ENCODE peak calls at places on chromosomes 2 and 18, in nine cellular contexts. Y is neural progenitor cell, D is PC-9, Z is uterus, T is iPS DF 6.9, M is colonic mucosa, K is upper lobe of right lung, J is ascending aorta, W is heart left ventricle. X is an unnamed sample.
A peak's percentile ranks its signal among the peaks of the same experiment; 100 is the strongest.

GRCh38 chr2:7071137-7071536 is 153.9 kb downstream of the RNF144A start:
- DNase-seq in Y (no peak), D (no peak), Z (no peak), T (no peak), M (no peak), K (no peak), J (no peak), W (no peak), X (no peak)

GRCh38 chr2:215693269-215693998 is 257.6 kb upstream of the FN1 start:
- DNase-seq in Y (no peak), D (no peak), Z (peak; percentile 38), T (no peak), M (no peak), K (no peak), J (no peak), W (no peak), X (peak; percentile 83)

GRCh38 chr2:80186262-80186661 is 118.3 kb downstream of the LRRTM1 start:
- DNase-seq in Y (no peak), D (no peak), Z (no peak), T (no peak), M (no peak), K (no peak), J (no peak), W (no peak), X (no peak)

GRCh38 chr2:57877811-57878572 is 168.6 kb upstream of the VRK2 start:
- DNase-seq in Y (no peak), D (no peak), Z (no peak), T (no peak), M (no peak), K (no peak), J (no peak), W (no peak), X (no peak)

GRCh38 chr2:170973225-170973491 is 44.1 kb downstream of the GORASP2 start:
- DNase-seq in Y (no peak), D (no peak), Z (no peak), T (no peak), M (no peak), K (no peak), J (no peak), W (no peak), X (no peak)

GRCh38 chr2:240129311-240129710 is 6.8 kb downstream of the COPS9 start:
- DNase-seq in Y (no peak), D (no peak), Z (no peak), T (no peak), M (no peak), K (no peak), J (no peak), W (peak; percentile 4), X (no peak)

GRCh38 chr2:94759211-94759610 is 112.0 kb upstream of the TEKT4 start:
- DNase-seq in Y (no peak), D (peak; percentile 46), Z (no peak), T (no peak), M (no peak), K (no peak), J (no peak), W (no peak), X (peak; percentile 1)

GRCh38 chr2:109208071-109208950 is 79.3 kb downstream of the SH3RF3 start:
- DNase-seq in Y (no peak), D (no peak), Z (no peak), T (no peak), M (no peak), K (no peak), J (peak; percentile 56), W (no peak), X (no peak)

GRCh38 chr18:70334728-70335329 is 46.0 kb downstream of the SOCS6 start:
- DNase-seq in Y (no peak), D (no peak), Z (no peak), T (no peak), M (no peak), K (no peak), J (no peak), W (no peak), X (no peak)

GRCh38 chr2:189783451-189783926 is 650 bp downstream of the ORMDL1 start:
- DNase-seq in Y (no peak), D (no peak), Z (no peak), T (no peak), M (no peak), K (no peak), J (no peak), W (no peak), X (peak; percentile 70)

GRCh38 chr2:189782221-189782671 is 1.9 kb downstream of the ORMDL1 start:
- DNase-seq in Y (no peak), D (no peak), Z (no peak), T (no peak), M (no peak), K (no peak), J (no peak), W (no peak), X (peak; percentile 69)

GRCh38 chr2:189783927-189784867 is at the start of the genes ORMDL1 and PMS1:
- DNase-seq in Y (peak; percentile 97), D (peak; percentile 89), Z (peak; percentile 93), T (peak; percentile 87), M (peak; percentile 96), K (peak; percentile 98), J (peak; percentile 97), W (peak; percentile 97), X (peak; percentile 99)
- H3K4me1 ChIP-seq in Y (peaks cover 10% of the 10 kb centered on the region), D (peaks cover 11% of the 10 kb centered on the region), Z (peaks cover 13% of the 10 kb centered on the region), T (no peaks in the 10 kb centered on the region), M (peaks cover 7% of the 10 kb centered on the region), K (peaks cover 31% of the 10 kb centered on the region), J (peaks cover 15% of the 10 kb centered on the region), W (peaks cover 39% of the 10 kb centered on the region), X (peaks cover 18% of the 10 kb centered on the region)

GRCh38 chr2:15617778-15618448 is 26.2 kb downstream of the DDX1 start:
- DNase-seq in Y (no peak), D (no peak), Z (no peak), T (no peak), M (no peak), K (no peak), J (no peak), W (no peak), X (no peak)
- H3K36me3 ChIP-seq in Y (peaks cover 36% of the 10 kb centered on the region), D (peaks cover 40% of the 10 kb centered on the region), Z (no peaks in the 10 kb centered on the region), T (peaks cover 14% of the 10 kb centered on the region), M (peaks cover 15% of the 10 kb centered on the region), K (peaks cover 99% of the 10 kb centered on the region), J (peaks cover 63% of the 10 kb centered on the region), W (peaks cover 29% of the 10 kb centered on the region), X (peaks cover 86% of the 10 kb centered on the region)

DNA sequence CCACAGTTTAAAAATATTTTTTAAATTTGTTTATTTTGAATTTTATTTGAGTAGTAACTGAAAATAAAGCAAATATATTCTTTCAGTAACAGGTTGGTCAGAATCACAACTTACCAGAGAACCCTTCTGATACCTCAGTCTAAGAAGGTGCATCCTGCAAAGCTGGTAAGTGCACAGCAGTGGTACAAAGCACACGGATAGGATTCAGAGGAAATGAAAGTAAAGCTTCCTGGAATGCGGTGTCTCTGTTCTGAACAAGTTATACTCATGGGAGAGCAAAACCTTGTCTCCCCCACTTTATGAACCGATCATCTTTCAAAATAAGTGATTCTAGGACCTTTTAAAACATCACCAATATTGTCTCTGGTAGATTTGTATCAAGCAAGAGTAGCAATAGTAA is 398.3 kb downstream of the TMX3 start:
- DNase-seq in Y (no peak), D (no peak), Z (no peak), T (no peak), M (no peak), K (no peak), J (no peak), W (no peak), X (peak; percentile 46)
- H3K4me3 ChIP-seq in Y (no peak overlapping the region), D (no peak overlapping the region), Z (no peak overlapping the region), T (no peak overlapping the region), M (no peak overlapping the region), K (no peak overlapping the region), J (no peak overlapping the region), W (peak overlapping the region; percentile 31), X (peak overlapping the region; percentile 76)

DNA sequence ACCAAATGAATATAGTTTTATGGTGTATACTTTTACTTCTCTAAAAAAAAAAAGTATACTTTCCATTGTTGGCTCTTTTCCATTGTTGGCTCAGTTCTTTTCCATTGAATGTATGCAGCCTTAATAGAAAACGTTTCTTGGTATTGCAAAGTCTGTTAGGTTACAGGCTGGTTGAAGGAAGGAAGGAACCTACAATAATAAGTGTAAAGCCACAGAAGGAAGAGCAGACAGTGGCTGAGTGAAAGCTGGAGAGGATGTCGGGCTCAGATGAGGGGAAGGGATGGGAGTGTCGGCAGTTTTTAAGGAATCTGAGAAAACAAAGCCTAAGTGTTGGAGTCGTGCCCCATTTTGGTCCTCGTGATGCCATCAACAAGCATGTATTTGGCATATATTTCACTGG is 6.8 kb downstream of the COPS8 start:
- DNase-seq in Y (no peak), D (no peak), Z (no peak), T (no peak), M (no peak), K (no peak), J (no peak), W (no peak), X (no peak)
- H3K4me1 ChIP-seq in Y (no peaks in the 10 kb centered on the region), D (no peaks in the 10 kb centered on the region), Z (no peaks in the 10 kb centered on the region), T (no peaks in the 10 kb centered on the region), M (no peaks in the 10 kb centered on the region), K (no peaks in the 10 kb centered on the region), J (no peaks in the 10 kb centered on the region), W (peaks cover 29% of the 10 kb centered on the region), X (peaks cover 84% of the 10 kb centered on the region)

GRCh38 chr2:201216918-201217317 is 34.0 kb downstream of the CASP10 start:
- DNase-seq in Y (no peak), D (no peak), Z (no peak), T (no peak), M (no peak), K (no peak), J (no peak), W (no peak), X (no peak)
- H3K36me3 ChIP-seq in Y (no peaks in the 10 kb centered on the region), D (no peaks in the 10 kb centered on the region), Z (no peaks in the 10 kb centered on the region), T (no peaks in the 10 kb centered on the region), M (peaks cover 4% of the 10 kb centered on the region), K (peaks cover 30% of the 10 kb centered on the region), J (no peaks in the 10 kb centered on the region), W (no peaks in the 10 kb centered on the region), X (peaks cover 3% of the 10 kb centered on the region)

DNA sequence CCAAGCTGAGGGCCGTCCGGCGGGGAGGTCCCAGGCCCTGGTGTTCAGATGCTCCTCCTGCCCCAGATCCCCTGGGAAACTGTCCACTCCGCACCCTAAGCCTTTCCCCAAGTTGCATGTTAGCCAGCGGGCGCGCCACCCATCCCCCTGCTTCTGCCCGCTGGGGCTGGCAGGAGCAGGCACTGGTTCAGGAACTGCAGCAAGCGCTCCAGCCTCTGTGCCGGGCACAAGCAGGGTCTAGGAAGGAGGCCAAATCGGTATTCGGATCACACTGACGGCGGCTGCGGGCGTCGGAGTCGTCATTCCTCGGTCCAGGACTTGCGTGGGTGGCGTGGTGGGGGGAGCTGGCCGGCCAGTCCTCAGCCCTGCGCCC is 53.7 kb downstream of the FAM168B start:
- DNase-seq in Y (no peak), D (no peak), Z (no peak), T (no peak), M (no peak), K (peak; percentile 56), J (peak; percentile 53), W (no peak), X (no peak)
- H3K4me3 ChIP-seq in Y (no peak overlapping the region), D (no peak overlapping the region), Z (no peak overlapping the region), T (no peak overlapping the region), M (no peak overlapping the region), K (no peak overlapping the region), J (no peak overlapping the region), W (peak overlapping the region; percentile 44), X (no peak overlapping the region)

DNA sequence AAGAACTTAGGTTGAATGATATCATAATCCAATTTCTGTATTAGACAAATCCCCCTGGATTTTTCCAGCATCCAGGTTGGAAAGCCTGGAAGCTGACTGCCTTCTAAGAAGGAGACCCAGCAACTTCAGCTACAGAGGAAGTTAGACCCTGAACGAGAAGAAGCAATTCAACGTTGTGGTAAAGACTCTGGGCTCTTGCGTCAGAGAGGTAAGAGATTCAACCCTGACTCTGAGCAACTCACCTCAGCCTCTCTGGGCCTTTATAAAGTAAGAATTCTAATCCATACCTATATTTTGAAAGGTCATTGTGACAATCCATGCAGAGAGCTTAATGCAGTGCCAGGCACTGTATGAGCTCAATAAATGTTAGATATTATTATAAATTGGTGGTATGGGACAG is 9.7 kb downstream of the E2F6 start:
- DNase-seq in Y (no peak), D (no peak), Z (no peak), T (no peak), M (no peak), K (no peak), J (no peak), W (no peak), X (no peak)
- H3K4me1 ChIP-seq in Y (no peaks in the 10 kb centered on the region), D (no peaks in the 10 kb centered on the region), Z (no peaks in the 10 kb centered on the region), T (no peaks in the 10 kb centered on the region), M (no peaks in the 10 kb centered on the region), K (no peaks in the 10 kb centered on the region), J (no peaks in the 10 kb centered on the region), W (peaks cover 30% of the 10 kb centered on the region), X (no peaks in the 10 kb centered on the region)

X was measured in adipocyte.